ENCODE peak calls at places on chromosomes 7 and 10, in four cellular contexts. J, N, K and H are unnamed samples.

GRCh38 chr7:22433710-22434460 is 66.1 kb downstream of the STEAP1B start:
- DNase-seq in K (peak; percentile 17), J (no peak), N (peak; percentile 92), H (no peak)

GRCh38 chr7:132424821-132425739 is 151.2 kb downstream of the PLXNA4 start:
- DNase-seq in N (peak; percentile 28), K (no peak), J (no peak), H (no peak)

GRCh38 chr7:36312064-36312914 is 77.4 kb upstream of the ANLN start:
- DNase-seq in J (peak; percentile 52), K (no peak), N (no peak), H (peak; percentile 52)

GRCh38 chr10:92760609-92761008 is 70.9 kb downstream of the HHEX start:
- DNase-seq in K (peak; percentile 56), N (no peak), J (no peak), H (no peak)

GRCh38 chr10:110460111-110460809 is 37.4 kb upstream of the DUSP5 start:
- DNase-seq in N (peak; percentile 90), J (no peak), K (peak; percentile 45), H (peak; percentile 87)

GRCh38 chr10:14036233-14036632 is 294.5 kb downstream of the FRMD4A start:
- DNase-seq in N (no peak), J (no peak), K (no peak), H (no peak)

GRCh38 chr7:23710000-23710399 is at the start of gene STK31:
- DNase-seq in K (no peak), J (no peak), N (no peak), H (no peak)

GRCh38 chr7:108408294-108409004 is 47.8 kb downstream of the NRCAM start:
- DNase-seq in K (no peak), N (no peak), J (no peak), H (no peak)

GRCh38 chr7:107725138-107725740 is 18.7 kb upstream of the CBLL1 start:
- DNase-seq in J (peak; percentile 62), N (peak; percentile 73), K (peak; percentile 63), H (peak; percentile 62)

GRCh38 chr7:153432056-153432455 is 620.1 kb upstream of the DPP6 start:
- DNase-seq in N (no peak), K (no peak), J (peak; percentile 3), H (peak; percentile 3)
- H3K4me1 ChIP-seq in N (no peaks in the 10 kb centered on the region), K (no peaks in the 10 kb centered on the region), J (no peaks in the 10 kb centered on the region), H (no peaks in the 10 kb centered on the region)

GRCh38 chr7:50396856-50397255 is 53.3 kb downstream of the FIGNL1 start:
- DNase-seq in J (no peak), N (no peak), K (no peak), H (no peak)

GRCh38 chr7:50399635-50400034 is 50.5 kb downstream of the FIGNL1 start:
- DNase-seq in N (no peak), K (no peak), J (no peak), H (no peak)

GRCh38 chr7:50397971-50398324 is 52.2 kb downstream of the FIGNL1 start:
- DNase-seq in J (no peak), N (no peak), K (no peak), H (no peak)

GRCh38 chr7:50399206-50399605 is 50.9 kb downstream of the FIGNL1 start:
- DNase-seq in N (no peak), J (no peak), K (no peak), H (no peak)

GRCh38 chr7:50397320-50397970 is 52.7 kb downstream of the FIGNL1 start:
- DNase-seq in K (no peak), J (no peak), N (no peak), H (no peak)
- H3K4me1 ChIP-seq in K (no peaks in the 10 kb centered on the region), J (no peaks in the 10 kb centered on the region), N (no peaks in the 10 kb centered on the region), H (no peaks in the 10 kb centered on the region)

GRCh38 chr7:148630078-148630477 is 39.5 kb downstream of the C7orf33 start:
- DNase-seq in N (no peak), K (no peak), J (no peak), H (no peak)
- H3K4me1 ChIP-seq in N (no peaks in the 10 kb centered on the region), K (no peaks in the 10 kb centered on the region), J (peaks cover 13% of the 10 kb centered on the region), H (no peaks in the 10 kb centered on the region)

GRCh38 chr7:142563470-142563869 is 185.8 kb upstream of the PRSS1 start:
- DNase-seq in J (no peak), K (peak; percentile 64), N (no peak), H (no peak)
- H3K4me1 ChIP-seq in J (no peaks in the 10 kb centered on the region), K (peaks cover 56% of the 10 kb centered on the region), N (peaks cover 26% of the 10 kb centered on the region), H (no peaks in the 10 kb centered on the region)

GRCh38 chr7:92793656-92794205 is 42.6 kb downstream of the CDK6 start:
- DNase-seq in N (no peak), J (no peak), K (no peak), H (no peak)
- H3K4me1 ChIP-seq in N (no peaks in the 10 kb centered on the region), J (no peaks in the 10 kb centered on the region), K (peaks cover 64% of the 10 kb centered on the region), H (peaks cover 19% of the 10 kb centered on the region)

GRCh38 chr7:128108641-128109423 is 77.6 kb upstream of the LRRC4 start:
- DNase-seq in J (no peak), N (no peak), K (no peak), H (no peak)
- H3K4me1 ChIP-seq in J (no peaks in the 10 kb centered on the region), N (no peaks in the 10 kb centered on the region), K (no peaks in the 10 kb centered on the region), H (peaks cover 7% of the 10 kb centered on the region)

GRCh38 chr10:119348106-119348505 is 140.7 kb downstream of the GRK5 start:
- DNase-seq in J (no peak), N (no peak), K (no peak), H (no peak)

GRCh38 chr10:119344381-119344780 is 137.0 kb downstream of the GRK5 start:
- DNase-seq in N (no peak), K (no peak), J (no peak), H (no peak)

GRCh38 chr10:119348516-119349240 is 141.3 kb downstream of the GRK5 start:
- DNase-seq in N (no peak), J (no peak), K (peak; percentile 30), H (peak; percentile 78)

GRCh38 chr10:119347181-119347974 is 140.0 kb downstream of the GRK5 start:
- DNase-seq in N (no peak), K (no peak), J (no peak), H (peak; percentile 23)

GRCh38 chr10:119346063-119346835 is 138.9 kb downstream of the GRK5 start:
- DNase-seq in K (no peak), J (no peak), N (no peak), H (peak; percentile 53)
- H3K4me1 ChIP-seq in K (peaks cover 13% of the 10 kb centered on the region), J (peaks cover 19% of the 10 kb centered on the region), N (peaks cover 5% of the 10 kb centered on the region), H (peaks cover 48% of the 10 kb centered on the region)

DNA sequence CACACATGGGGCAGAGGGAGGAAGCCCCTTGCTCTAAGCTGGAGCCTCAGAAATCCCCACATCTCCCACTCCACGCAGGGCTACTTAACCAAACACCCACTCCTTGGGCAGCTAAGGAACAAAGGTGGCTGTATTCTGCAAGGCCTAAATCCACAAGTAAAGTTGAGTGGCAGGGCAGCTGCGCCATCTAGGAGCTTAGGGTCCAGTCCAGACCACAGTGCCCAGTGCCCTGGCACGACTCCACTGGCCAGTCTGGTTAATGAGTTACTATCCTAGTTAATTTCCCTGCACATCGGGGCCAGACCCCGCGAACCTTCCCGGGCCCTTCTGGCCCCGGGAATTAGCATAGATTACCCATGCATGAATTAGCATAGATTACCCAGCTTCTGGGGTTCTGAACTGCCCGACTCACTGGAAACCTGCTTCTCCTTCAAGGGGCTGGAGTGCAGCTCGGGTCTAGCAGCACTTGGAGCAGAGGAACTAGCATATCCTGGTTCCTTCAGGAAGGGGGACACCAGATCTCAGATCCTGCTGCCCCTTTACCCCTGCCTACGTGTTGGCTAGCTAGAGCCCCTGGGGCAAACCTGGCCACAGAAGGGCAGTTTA is 3.2 kb upstream of the EMX2 start:
- DNase-seq in J (no peak), N (no peak), K (no peak), H (no peak)
- H3K4me1 ChIP-seq in J (peaks cover 6% of the 10 kb centered on the region), N (no peaks in the 10 kb centered on the region), K (peaks cover 25% of the 10 kb centered on the region), H (peaks cover 53% of the 10 kb centered on the region)